ENCODE peak calls at places on chromosomes 3 and 15, in six cellular contexts. One of them, this sample, is unnamed.

GRCh38 chr3:3634326-3634725 is 164.9 kb upstream of the LRRN1 start:
- DNase-seq in NCI-H524 treated with DMSO at 0.1 percent for 48 hours: no peak
- DNase-seq in naive thymus-derived CD8-positive, alpha-beta T cell: no peak
- DNase-seq in T-helper 17 cell: no peak
- DNase-seq in Peyer's patch: no peak
- DNase-seq in LoVo: no peak
- DNase-seq in this sample: no peak

GRCh38 chr3:46380471-46381215 is 9.9 kb downstream of the CCR5 start:
- DNase-seq in NCI-H524 treated with DMSO at 0.1 percent for 48 hours: no peak
- DNase-seq in naive thymus-derived CD8-positive, alpha-beta T cell: no peak
- DNase-seq in T-helper 17 cell: no peak
- DNase-seq in Peyer's patch: no peak
- DNase-seq in LoVo: no peak
- DNase-seq in this sample: no peak

GRCh38 chr3:45965281-45966052 is 22.2 kb downstream of the CXCR6 start:
- DNase-seq in NCI-H524 treated with DMSO at 0.1 percent for 48 hours: no peak
- DNase-seq in naive thymus-derived CD8-positive, alpha-beta T cell: no peak
- DNase-seq in T-helper 17 cell: no peak
- DNase-seq in Peyer's patch: no peak
- DNase-seq in LoVo: no peak
- DNase-seq in this sample: no peak

GRCh38 chr3:30684361-30684760 is 78.0 kb downstream of the TGFBR2 start:
- DNase-seq in NCI-H524 treated with DMSO at 0.1 percent for 48 hours: no peak
- DNase-seq in naive thymus-derived CD8-positive, alpha-beta T cell: no peak
- DNase-seq in T-helper 17 cell: no peak
- DNase-seq in Peyer's patch: no peak
- DNase-seq in LoVo: no peak
- DNase-seq in this sample: no peak

GRCh38 chr3:117495620-117496019 is 786.0 kb downstream of the TUSC7 start:
- DNase-seq in NCI-H524 treated with DMSO at 0.1 percent for 48 hours: no peak
- DNase-seq in naive thymus-derived CD8-positive, alpha-beta T cell: no peak
- DNase-seq in T-helper 17 cell: no peak
- DNase-seq in Peyer's patch: no peak
- DNase-seq in LoVo: no peak
- DNase-seq in this sample: no peak

GRCh38 chr3:4848176-4848575 is 131.1 kb upstream of the BHLHE40 start:
- DNase-seq in NCI-H524 treated with DMSO at 0.1 percent for 48 hours: no peak
- DNase-seq in naive thymus-derived CD8-positive, alpha-beta T cell: no peak
- DNase-seq in T-helper 17 cell: no peak
- DNase-seq in Peyer's patch: no peak
- DNase-seq in LoVo: no peak
- DNase-seq in this sample: no peak

GRCh38 chr15:62362608-62363007 is 197.5 kb upstream of the C2CD4B start:
- DNase-seq in NCI-H524 treated with DMSO at 0.1 percent for 48 hours: no peak
- DNase-seq in naive thymus-derived CD8-positive, alpha-beta T cell: no peak
- DNase-seq in T-helper 17 cell: no peak
- DNase-seq in Peyer's patch: no peak
- DNase-seq in LoVo: no peak
- DNase-seq in this sample: no peak

GRCh38 chr15:88912500-88912921 is 668 bp downstream of the MFGE8 start:
- DNase-seq in NCI-H524 treated with DMSO at 0.1 percent for 48 hours: no peak
- DNase-seq in naive thymus-derived CD8-positive, alpha-beta T cell: no peak
- DNase-seq in T-helper 17 cell: no peak
- DNase-seq in Peyer's patch: no peak
- DNase-seq in LoVo: no peak
- DNase-seq in this sample: no peak

GRCh38 chr3:185779461-185779860 is 45.4 kb downstream of the IGF2BP2 start:
- DNase-seq in NCI-H524 treated with DMSO at 0.1 percent for 48 hours: no peak
- DNase-seq in naive thymus-derived CD8-positive, alpha-beta T cell: no peak
- DNase-seq in T-helper 17 cell: no peak
- DNase-seq in Peyer's patch: no peak
- DNase-seq in LoVo: no peak
- DNase-seq in this sample: no peak

GRCh38 chr15:49286649-49287394 is 116.8 kb downstream of the GALK2 start:
- DNase-seq in NCI-H524 treated with DMSO at 0.1 percent for 48 hours: no peak
- DNase-seq in naive thymus-derived CD8-positive, alpha-beta T cell: no peak
- DNase-seq in T-helper 17 cell: no peak
- DNase-seq in Peyer's patch: no peak
- DNase-seq in LoVo: peak
- DNase-seq in this sample: no peak

This sample was measured in erythroblast.